ENCODE peak calls at places on chromosomes 5 and 9, in eight cellular contexts. M, A, Q, P, G, S, R and E are unnamed samples.

GRCh38 chr9:134325813-134326753 is at the start of gene RXRA:
- DNase-seq in G (no peak), M (peak), P (peak), Q (peak), A (peak), R (peak), S (peak), E (peak)

GRCh38 chr5:42507451-42508092 is 84.3 kb downstream of the GHR start:
- DNase-seq in P (no peak), G (no peak), Q (no peak), R (no peak), S (no peak), M (peak), A (no peak), E (no peak)

GRCh38 chr5:149937610-149938009 is 7.0 kb downstream of the PDE6A start:
- DNase-seq in M (no peak), R (no peak), S (no peak), A (no peak), P (peak), Q (no peak), G (no peak), E (no peak)

GRCh38 chr9:36967997-36968396 is 66.1 kb downstream of the PAX5 start:
- DNase-seq in P (no peak), G (no peak), Q (no peak), R (no peak), S (no peak), M (no peak), A (no peak), E (no peak)

GRCh38 chr5:142293486-142293885 is 31.3 kb downstream of the SPRY4 start:
- DNase-seq in A (no peak), Q (peak), G (no peak), R (no peak), S (no peak), M (no peak), P (peak), E (no peak)

GRCh38 chr5:146447734-146448380 is 724 bp downstream of the TCERG1 start:
- DNase-seq in G (peak), M (peak), S (peak), A (no peak), P (peak), Q (peak), R (peak), E (peak)

GRCh38 chr5:72040513-72040912 is 66.8 kb upstream of the MAP1B start:
- DNase-seq in P (no peak), G (no peak), R (no peak), Q (no peak), A (no peak), M (no peak), S (no peak), E (no peak)

GRCh38 chr9:136687721-136688223 is 515 bp upstream of the AGPAT2 start:
- DNase-seq in Q (no peak), S (no peak), P (peak), G (peak), M (no peak), A (no peak), R (no peak), E (no peak)

GRCh38 chr9:111961575-111961974 is 65.0 kb downstream of the UGCG start:
- DNase-seq in Q (peak), G (no peak), M (no peak), R (no peak), A (no peak), S (no peak), P (no peak), E (no peak)

GRCh38 chr9:115200711-115201505 is 83.0 kb upstream of the TNC start:
- DNase-seq in A (no peak), G (no peak), Q (peak), R (no peak), P (no peak), M (no peak), S (no peak), E (no peak)

GRCh38 chr9:127589955-127590370 is 22.1 kb upstream of the STXBP1 start:
- DNase-seq in P (peak), A (peak), Q (peak), G (peak), M (peak), R (peak), S (no peak), E (no peak)

GRCh38 chr5:84255318-84255717 is 129.4 kb downstream of the EDIL3 start:
- DNase-seq in Q (peak), P (peak), G (peak), R (peak), M (peak), S (no peak), A (no peak), E (no peak)

GRCh38 chr5:168114444-168115017 is 176.9 kb upstream of the WWC1 start:
- DNase-seq in S (no peak), G (peak), Q (peak), P (peak), A (no peak), R (peak), M (peak), E (no peak)

GRCh38 chr5:143008809-143009521 is 238.8 kb downstream of the ARHGAP26 start:
- DNase-seq in R (no peak), M (peak), G (peak), S (peak), P (peak), A (no peak), Q (peak), E (peak)

GRCh38 chr9:97705354-97705950 is 8.3 kb upstream of the XPA start:
- DNase-seq in R (no peak), Q (no peak), A (no peak), G (no peak), S (no peak), M (peak), P (peak), E (no peak)

GRCh38 chr5:42655982-42656660 is 100.5 kb upstream of the CCDC152 start:
- DNase-seq in S (no peak), A (no peak), P (peak), R (no peak), G (no peak), Q (no peak), M (peak), E (no peak)

GRCh38 chr5:172685036-172685435 is 44.0 kb downstream of the NEURL1B start:
- DNase-seq in S (no peak), G (no peak), Q (no peak), A (no peak), P (no peak), M (no peak), R (no peak), E (no peak)

GRCh38 chr5:36875789-36876388 is 680 bp upstream of the NIPBL start:
- DNase-seq in A (peak), R (peak), S (peak), M (peak), Q (peak), P (peak), G (peak), E (peak)

GRCh38 chr5:150452914-150453313 is 3.4 kb upstream of the RPS14 start:
- DNase-seq in G (peak), M (no peak), A (no peak), R (no peak), P (no peak), S (no peak), Q (no peak), E (no peak)

GRCh38 chr5:114152656-114153360 is 209.1 kb upstream of the KCNN2 start:
- DNase-seq in Q (peak), P (no peak), R (no peak), S (no peak), A (no peak), G (no peak), M (no peak), E (no peak)

GRCh38 chr5:92364986-92365550 is 982.0 kb upstream of the ARRDC3 start:
- DNase-seq in R (no peak), S (no peak), P (no peak), A (no peak), M (peak), Q (peak), G (no peak), E (no peak)

GRCh38 chr5:144125163-144125726 is 45.2 kb downstream of the YIPF5 start:
- DNase-seq in S (no peak), Q (peak), M (peak), P (no peak), G (no peak), R (peak), A (no peak), E (no peak)

GRCh38 chr9:92378825-92379535 is 25.4 kb downstream of the OGN start:
- DNase-seq in P (no peak), S (no peak), A (no peak), G (no peak), R (peak), M (no peak), Q (peak), E (peak)

GRCh38 chr9:138075961-138076649 is 198.5 kb downstream of the CACNA1B start:
- DNase-seq in P (no peak), G (no peak), S (no peak), M (no peak), Q (no peak), R (no peak), A (peak), E (no peak)

GRCh38 chr9:83599071-83599470 is 23.9 kb upstream of the IDNK start:
- DNase-seq in M (no peak), S (no peak), P (no peak), G (no peak), R (no peak), Q (no peak), A (no peak), E (no peak)

GRCh38 chr9:36319806-36320205 is 61.6 kb upstream of the GNE start:
- DNase-seq in A (no peak), M (no peak), Q (no peak), R (peak), P (peak), S (no peak), G (no peak), E (no peak)

GRCh38 chr9:13487498-13487897 is 208.0 kb upstream of the MPDZ start:
- DNase-seq in P (no peak), R (no peak), Q (no peak), G (no peak), A (no peak), S (no peak), M (no peak), E (no peak)
- H3K4me3 ChIP-seq in P (no peak), R (no peak), Q (no peak), G (no peak), A (no peak), S (no peak), M (no peak), E (no peak)

DNA sequence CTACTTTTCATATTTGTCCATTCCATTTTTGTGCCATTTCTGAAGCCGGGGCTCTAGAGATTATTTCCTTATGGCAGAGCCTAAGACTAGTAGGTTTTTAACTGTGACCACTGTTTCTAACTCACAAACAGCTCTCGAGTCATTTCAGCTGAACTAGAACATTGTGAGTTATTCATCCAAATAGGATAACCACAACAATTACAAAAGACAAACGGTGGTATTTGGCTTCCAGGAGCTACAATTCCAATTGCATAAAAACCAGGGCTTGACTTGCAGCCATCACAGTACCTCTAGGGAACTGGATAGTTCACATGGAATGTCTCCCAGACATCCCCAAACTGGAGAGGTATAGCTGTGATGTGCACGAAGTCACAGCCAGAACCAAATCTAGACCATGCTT is 224.8 kb downstream of the FAM114A2 start:
- DNase-seq in M (no peak), S (no peak), Q (no peak), P (no peak), R (no peak), A (no peak), G (no peak), E (no peak)
- H3K27ac ChIP-seq in M (no peak), S (no peak), Q (no peak), P (no peak), R (no peak), A (no peak), G (no peak), E (no peak)

GRCh38 chr9:69173497-69173890 is 583 bp upstream of the TJP2 start:
- DNase-seq in Q (no peak), S (no peak), A (no peak), G (no peak), R (no peak), P (no peak), M (no peak), E (no peak)
- H3K4me3 ChIP-seq in Q (peak), S (peak), A (peak), G (no peak), R (peak), P (no peak), M (peak), E (no peak)

GRCh38 chr5:101123365-101123764 is 220.3 kb upstream of the ST8SIA4 start:
- DNase-seq in R (no peak), M (no peak), P (no peak), A (no peak), S (no peak), Q (no peak), G (no peak), E (no peak)
- H3K27ac ChIP-seq in R (no peak), M (no peak), P (no peak), A (no peak), S (no peak), Q (no peak), G (no peak), E (no peak)

GRCh38 chr5:126972062-126972895 is 58.1 kb downstream of the MARCHF3 start:
- DNase-seq in G (peak), Q (no peak), P (no peak), M (peak), A (no peak), S (peak), R (no peak), E (peak)
- H3K4me3 ChIP-seq in G (no peak), Q (no peak), P (no peak), M (no peak), A (no peak), S (no peak), R (no peak), E (no peak)

GRCh38 chr9:131117762-131118145 is 7.6 kb upstream of the NUP214 start:
- DNase-seq in M (no peak), Q (no peak), P (no peak), R (no peak), A (no peak), G (no peak), S (no peak), E (no peak)
- H3K27ac ChIP-seq in M (no peak), Q (no peak), P (no peak), R (no peak), A (peak), G (no peak), S (no peak), E (no peak)

GRCh38 chr5:137733011-137733410 is 2.9 kb downstream of the KLHL3 start:
- DNase-seq in R (no peak), S (no peak), Q (peak), A (no peak), G (no peak), P (peak), M (no peak), E (no peak)

GRCh38 chr5:137731201-137731600 is 4.7 kb downstream of the KLHL3 start:
- DNase-seq in Q (peak), S (no peak), A (no peak), M (peak), P (no peak), R (no peak), G (no peak), E (no peak)

GRCh38 chr5:137735531-137736284 is at the start of gene KLHL3:
- DNase-seq in S (peak), R (peak), M (peak), G (no peak), A (peak), P (peak), Q (peak), E (peak)

GRCh38 chr5:137734962-137735530 is 843 bp downstream of the KLHL3 start:
- DNase-seq in Q (peak), S (no peak), A (no peak), P (peak), M (peak), G (no peak), R (peak), E (no peak)

GRCh38 chr5:137733922-137734695 is 1.8 kb downstream of the KLHL3 start:
- DNase-seq in A (no peak), P (no peak), S (no peak), R (no peak), Q (peak), G (no peak), M (peak), E (no peak)
- H3K4me3 ChIP-seq in A (peak), P (peak), S (peak), R (peak), Q (no peak), G (no peak), M (peak), E (peak)

DNA sequence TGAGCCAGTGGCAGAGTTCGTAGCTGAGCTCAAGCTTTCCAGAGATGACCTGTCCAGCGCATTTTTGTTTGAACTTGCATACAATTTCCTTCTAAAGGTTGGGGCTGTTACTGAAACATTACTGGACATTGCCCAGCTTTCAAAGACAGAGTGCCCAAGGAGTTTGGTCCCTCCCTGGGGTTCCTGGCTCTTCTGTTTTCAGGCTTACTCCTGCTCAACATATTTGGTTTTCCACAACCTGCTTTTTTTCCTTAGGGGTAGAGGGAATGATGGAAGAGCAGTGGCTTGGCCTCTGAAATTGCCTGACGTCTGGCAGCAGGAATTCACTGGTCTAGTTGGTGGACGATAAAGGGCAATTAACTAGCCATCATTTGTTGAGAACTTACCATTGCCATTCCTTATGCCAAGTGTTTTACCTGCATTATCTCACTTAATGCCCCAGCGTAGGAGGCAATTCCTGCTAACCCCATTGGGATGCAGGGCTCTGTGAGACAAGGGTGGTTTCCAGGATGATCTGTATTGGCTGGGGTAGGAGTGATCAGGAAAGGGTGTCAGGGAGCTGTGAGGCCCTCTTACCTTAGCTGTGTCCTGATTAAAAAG is 1.2 kb downstream of the RGS3 start:
- DNase-seq in R (no peak), G (no peak), P (no peak), M (no peak), A (no peak), Q (no peak), S (no peak), E (no peak)
- H3K27ac ChIP-seq in R (no peak), G (no peak), P (no peak), M (no peak), A (no peak), Q (no peak), S (no peak), E (no peak)

GRCh38 chr5:1892211-1892610 is 9.5 kb upstream of the IRX4 start:
- DNase-seq in A (no peak), R (no peak), P (no peak), M (no peak), Q (no peak), S (no peak), G (no peak), E (no peak)

GRCh38 chr5:1893754-1894153 is 11.0 kb upstream of the IRX4 start:
- DNase-seq in G (no peak), S (no peak), P (no peak), Q (no peak), A (no peak), R (no peak), M (no peak), E (no peak)

GRCh38 chr5:1891391-1891790 is 8.7 kb upstream of the IRX4 start:
- DNase-seq in P (no peak), G (no peak), S (no peak), M (no peak), R (no peak), A (no peak), Q (no peak), E (no peak)

GRCh38 chr5:1894243-1894642 is 11.5 kb upstream of the IRX4 start:
- DNase-seq in G (no peak), Q (no peak), R (no peak), S (no peak), P (no peak), M (no peak), A (no peak), E (no peak)

DNA sequence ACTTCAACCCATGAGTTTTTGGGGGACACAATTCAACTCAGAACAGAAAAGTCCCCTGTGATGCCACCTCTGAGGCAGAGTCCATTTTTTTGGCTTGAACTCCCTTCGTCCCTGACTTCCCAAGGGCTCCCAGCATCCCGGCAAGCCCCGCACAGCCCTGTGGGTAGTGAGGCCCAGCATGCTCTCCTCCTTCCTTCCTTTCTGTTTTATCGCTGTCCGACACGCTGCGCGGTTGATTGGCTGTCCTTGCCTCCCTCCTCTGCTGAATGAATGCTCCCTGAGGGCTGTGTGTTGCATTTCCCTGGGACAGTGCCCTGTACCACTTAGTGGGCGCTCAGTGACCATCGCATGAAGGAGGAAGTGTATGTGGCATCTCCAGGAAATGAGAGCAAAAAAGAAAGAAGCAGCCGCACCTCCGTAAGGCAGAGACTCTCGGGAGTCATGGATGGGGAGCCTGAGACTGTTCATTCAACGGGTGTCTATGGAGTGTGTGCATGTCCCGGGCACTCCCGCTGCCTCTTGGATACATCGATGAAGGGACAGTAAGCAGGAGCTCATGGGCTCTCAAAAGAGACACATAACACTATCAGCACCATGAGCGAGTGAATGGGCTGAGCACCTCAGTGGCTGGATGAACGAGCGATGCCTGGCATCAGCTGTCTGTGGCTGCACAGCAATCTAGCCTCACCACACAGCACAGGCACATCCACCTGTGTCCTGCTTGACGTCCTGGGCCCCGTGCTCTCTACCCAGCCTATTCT is 10.1 kb upstream of the IRX4 start:
- DNase-seq in A (no peak), S (no peak), M (no peak), P (no peak), Q (no peak), G (no peak), R (no peak), E (no peak)
- H3K4me3 ChIP-seq in A (no peak), S (no peak), M (no peak), P (no peak), Q (no peak), G (no peak), R (no peak), E (no peak)

DNA sequence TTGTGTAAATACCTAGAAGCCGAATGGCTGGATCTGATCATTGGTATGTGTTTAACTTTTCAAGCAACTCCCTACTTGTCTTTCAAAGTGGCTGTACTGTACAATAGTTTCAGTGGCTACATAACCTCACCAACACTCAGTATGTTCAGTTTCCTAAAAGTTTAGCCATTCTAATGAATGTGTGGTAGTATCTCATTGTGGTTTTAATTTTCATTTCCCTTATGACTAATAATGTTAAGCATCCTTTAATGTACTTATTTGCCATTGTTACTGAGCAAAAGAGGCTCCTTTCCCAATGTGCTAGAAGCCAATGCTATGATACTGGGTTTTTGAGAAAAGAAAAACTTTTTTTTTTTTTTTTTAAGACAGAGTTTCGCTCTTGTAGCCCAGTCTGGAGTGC is 27.8 kb upstream of the ALDOB start:
- DNase-seq in G (no peak), Q (peak), P (peak), A (no peak), R (no peak), S (no peak), M (peak), E (no peak)
- H3K27ac ChIP-seq in G (no peak), Q (no peak), P (no peak), A (no peak), R (no peak), S (no peak), M (no peak), E (no peak)